ENCODE peak calls at places on chromosomes 1 and 21, in five cellular contexts. H is heart right ventricle, V is stomach, R is left lung, U is GM12865. Z is an unnamed sample.

GRCh38 chr1:241677171-241677570 is 25.1 kb downstream of the WDR64 start:
- DNase-seq in H (no peak), V (no peak), R (no peak), U (peak), Z (no peak)

GRCh38 chr1:77542784-77543183 is 139.7 kb downstream of the ZZZ3 start:
- DNase-seq in H (no peak), V (no peak), R (no peak), U (no peak), Z (no peak)

GRCh38 chr21:42624936-42625335 is 28.5 kb upstream of the PDE9A start:
- DNase-seq in H (no peak), V (no peak), R (no peak), U (no peak), Z (no peak)

GRCh38 chr1:16979475-16980327 is 719 bp downstream of the MFAP2 start:
- DNase-seq in H (no peak), V (no peak), R (no peak), U (no peak), Z (peak)

GRCh38 chr1:46041551-46041950 is 90.9 kb downstream of the PIK3R3 start:
- DNase-seq in H (no peak), V (no peak), R (no peak), U (peak), Z (no peak)

GRCh38 chr1:45221716-45222115 is 15.3 kb upstream of the ZSWIM5 start:
- DNase-seq in H (no peak), V (no peak), R (no peak), U (no peak), Z (no peak)

GRCh38 chr1:230548997-230549396 is 93.3 kb upstream of the COG2 start:
- DNase-seq in H (no peak), V (peak), R (no peak), U (no peak), Z (no peak)

GRCh38 chr1:69196071-69196470 is 371.7 kb upstream of the LRRC7 start:
- DNase-seq in H (no peak), V (no peak), R (no peak), U (no peak), Z (no peak)

GRCh38 chr1:113975211-113975895 is 3.9 kb upstream of the OLFML3 start:
- DNase-seq in H (no peak), V (no peak), R (no peak), U (no peak), Z (no peak)

GRCh38 chr1:202143768-202144509 is 598 bp downstream of the ARL8A start:
- DNase-seq in H (peak), V (no peak), R (peak), U (peak), Z (peak)

GRCh38 chr1:43867946-43868740 is 65.5 kb upstream of the ARTN start:
- DNase-seq in H (no peak), V (no peak), R (no peak), U (no peak), Z (peak)

GRCh38 chr1:77825356-77825709 is 45.9 kb downstream of the MIGA1 start:
- DNase-seq in H (peak), V (peak), R (no peak), U (peak), Z (peak)

GRCh38 chr21:28936036-28936435 is 56.6 kb downstream of the LTN1 start:
- DNase-seq in H (no peak), V (no peak), R (no peak), U (no peak), Z (peak)

GRCh38 chr1:85297855-85298629 is 21.6 kb upstream of the BCL10 start:
- DNase-seq in H (peak), V (peak), R (no peak), U (peak), Z (peak)

GRCh38 chr1:50976890-50977574 is 7.0 kb downstream of the CDKN2C start:
- DNase-seq in H (peak), V (no peak), R (no peak), U (peak), Z (peak)

GRCh38 chr1:106817626-106818025 is 238.8 kb upstream of the PRMT6 start:
- DNase-seq in H (no peak), V (no peak), R (no peak), U (no peak), Z (no peak)

GRCh38 chr1:12475947-12476346 is 142.1 kb downstream of the DHRS3 start:
- DNase-seq in H (no peak), V (no peak), R (no peak), U (no peak), Z (peak)

GRCh38 chr1:202656057-202656456 is 54.2 kb downstream of the SYT2 start:
- DNase-seq in H (no peak), V (no peak), R (no peak), U (peak), Z (peak)

GRCh38 chr1:244155661-244156060 is 104.6 kb downstream of the ZBTB18 start:
- DNase-seq in H (no peak), V (no peak), R (no peak), U (no peak), Z (no peak)

DNA sequence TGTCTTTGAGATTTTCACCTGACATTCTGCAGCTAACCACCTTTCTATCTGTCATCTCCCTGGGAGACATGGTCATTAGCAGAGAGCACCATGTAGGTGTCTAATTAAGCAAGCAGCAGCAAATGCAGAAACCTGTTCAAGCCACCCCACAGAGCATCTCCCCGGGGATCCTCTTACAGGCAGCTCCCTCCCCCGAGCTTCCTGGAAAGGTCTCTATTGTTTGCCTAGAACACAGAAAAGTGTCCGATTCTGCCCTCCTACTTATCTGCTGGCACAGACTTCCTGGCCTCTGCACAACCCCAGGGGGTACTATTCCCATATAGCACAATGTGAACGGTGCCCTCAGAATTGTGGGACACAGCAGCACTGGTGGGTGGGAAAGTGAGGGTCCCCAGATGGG is 46.1 kb downstream of the PLEKHA6 start:
- DNase-seq in H (no peak), V (no peak), R (no peak), U (no peak), Z (no peak)
- H3K4me3 ChIP-seq in H (no peak), V (no peak), R (no peak), U (no peak), Z (no peak)

DNA sequence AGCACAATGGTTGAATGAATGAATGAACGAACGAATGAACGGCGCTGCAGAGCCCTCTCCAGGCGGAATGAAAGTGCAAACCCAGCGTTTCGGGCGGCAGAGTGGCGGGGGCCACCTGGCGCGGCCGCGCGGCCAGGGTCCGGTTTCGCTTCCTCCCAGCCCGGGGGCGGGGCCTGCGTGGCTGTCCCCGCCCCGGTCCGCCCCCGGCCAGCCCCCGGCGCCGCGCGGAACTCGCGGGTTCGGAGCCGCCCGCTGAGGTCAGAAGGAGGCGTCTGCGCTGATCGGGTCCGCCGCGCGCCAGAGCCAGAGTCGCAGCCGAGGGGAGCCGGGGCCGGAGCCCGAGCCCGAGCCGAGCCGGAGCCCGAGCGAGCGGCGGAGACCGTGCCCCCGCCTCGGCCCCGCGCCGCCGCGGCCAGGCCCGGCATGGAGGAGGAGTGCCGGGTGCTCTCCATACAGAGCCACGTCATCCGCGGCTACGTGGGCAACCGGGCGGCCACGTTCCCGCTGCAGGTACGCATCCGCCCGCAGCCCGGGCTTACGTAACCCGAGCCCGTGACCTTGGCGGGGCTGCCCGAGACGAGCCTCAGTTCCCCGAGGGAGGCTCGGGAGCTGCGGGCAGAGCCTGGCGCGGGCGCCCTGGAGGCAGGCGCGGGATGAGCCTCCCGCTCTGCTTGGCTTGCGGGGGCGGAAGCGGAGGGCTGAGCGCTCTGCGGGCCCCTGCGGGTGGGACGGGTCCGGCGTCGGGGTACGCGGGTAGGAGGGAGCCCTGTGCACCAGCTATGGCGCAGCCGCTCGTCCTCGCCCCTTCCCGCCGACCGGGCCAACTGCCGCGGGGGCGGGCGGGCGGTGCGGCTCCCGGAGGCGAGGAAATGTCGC is at the start of gene PDXK:
- DNase-seq in H (peak), V (peak), R (peak), U (peak), Z (peak)
- TF ChIP-seq CTCF in H (no peak), V (no peak), R (no peak), U (peak), Z (no peak)

GRCh38 chr1:183079697-183080096 is 56.5 kb downstream of the LAMC1 start:
- DNase-seq in H (no peak), V (no peak), R (no peak), U (no peak), Z (no peak)

GRCh38 chr1:183074215-183074614 is 51.0 kb downstream of the LAMC1 start:
- DNase-seq in H (no peak), V (no peak), R (no peak), U (no peak), Z (no peak)

GRCh38 chr1:183077107-183077506 is 53.9 kb downstream of the LAMC1 start:
- DNase-seq in H (no peak), V (no peak), R (no peak), U (no peak), Z (no peak)

GRCh38 chr1:183073320-183073719 is 50.1 kb downstream of the LAMC1 start:
- DNase-seq in H (no peak), V (no peak), R (no peak), U (no peak), Z (no peak)

DNA sequence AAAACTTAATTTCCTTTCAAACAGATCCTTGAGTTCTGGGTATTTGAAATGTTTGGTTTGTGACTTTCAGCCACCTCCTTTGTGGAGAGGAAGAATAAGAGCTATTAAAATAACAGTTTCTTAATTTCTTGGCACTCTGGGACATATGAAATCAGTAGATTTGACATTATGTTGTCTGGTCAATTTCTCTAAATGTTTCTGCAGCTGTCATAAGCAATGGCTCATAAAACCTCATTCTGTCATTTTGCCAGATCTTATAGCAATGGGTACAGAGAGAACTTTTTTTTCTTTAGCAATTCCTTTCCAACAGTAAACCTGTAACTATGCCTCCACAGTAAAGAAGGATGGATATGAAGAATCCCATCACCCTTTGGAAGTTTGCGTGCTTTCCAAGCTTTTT is 52.6 kb downstream of the LAMC1 start:
- DNase-seq in H (no peak), V (no peak), R (no peak), U (no peak), Z (peak)
- H3K4me3 ChIP-seq in H (no peak), V (no peak), R (no peak), U (no peak), Z (no peak)

GRCh38 chr1:156098782-156099181 is 15.7 kb upstream of the LMNA start:
- DNase-seq in H (no peak), V (no peak), R (no peak), U (no peak), Z (no peak)
- TF ChIP-seq CTCF in H (no peak), V (no peak), R (no peak), U (no peak), Z (no peak)

GRCh38 chr21:22020221-22020620 is 1022.0 kb downstream of the NCAM2 start:
- DNase-seq in H (no peak), V (no peak), R (no peak), U (no peak), Z (no peak)
- H3K4me3 ChIP-seq in H (no peak), V (no peak), R (no peak), U (no peak), Z (no peak)